ENCODE peak calls at places on chromosomes 13 and 19, in five cellular contexts. One of them, this sample, is unnamed.

GRCh38 chr13:97223711-97224461 is 1.8 kb downstream of the MBNL2 start:
- DNase-seq in heart left ventricle: peak
- DNase-seq in iris pigment epithelial cell: peak
- DNase-seq in fibroblast of lung: peak
- DNase-seq in AG10803: peak
- DNase-seq in this sample: peak

GRCh38 chr19:3154957-3155736 is 19.3 kb downstream of the GNA15 start:
- DNase-seq in heart left ventricle: peak
- DNase-seq in iris pigment epithelial cell: peak
- DNase-seq in fibroblast of lung: peak
- DNase-seq in AG10803: peak
- DNase-seq in this sample: peak

GRCh38 chr19:56760842-56761241 is 79.7 kb downstream of the PEG3 start:
- DNase-seq in heart left ventricle: no peak
- DNase-seq in iris pigment epithelial cell: no peak
- DNase-seq in fibroblast of lung: no peak
- DNase-seq in AG10803: no peak
- DNase-seq in this sample: no peak

GRCh38 chr13:51249254-51249653 is 27.1 kb downstream of the FAM124A start:
- DNase-seq in heart left ventricle: no peak
- DNase-seq in iris pigment epithelial cell: no peak
- DNase-seq in fibroblast of lung: peak
- DNase-seq in AG10803: no peak
- DNase-seq in this sample: no peak

GRCh38 chr13:51501592-51502205 is 48.9 kb upstream of the INTS6 start:
- DNase-seq in heart left ventricle: no peak
- DNase-seq in iris pigment epithelial cell: peak
- DNase-seq in fibroblast of lung: peak
- DNase-seq in AG10803: peak
- DNase-seq in this sample: peak

GRCh38 chr13:36965767-36966166 is 33.4 kb downstream of the ALG5 start:
- DNase-seq in heart left ventricle: no peak
- DNase-seq in iris pigment epithelial cell: peak
- DNase-seq in fibroblast of lung: peak
- DNase-seq in AG10803: peak
- DNase-seq in this sample: peak

GRCh38 chr19:34998777-34999497 is 1.2 kb upstream of the GRAMD1A start:
- DNase-seq in heart left ventricle: no peak
- DNase-seq in iris pigment epithelial cell: no peak
- DNase-seq in fibroblast of lung: no peak
- DNase-seq in AG10803: no peak
- DNase-seq in this sample: no peak

GRCh38 chr13:94550030-94550738 is 45.8 kb downstream of the TGDS start:
- DNase-seq in heart left ventricle: no peak
- DNase-seq in iris pigment epithelial cell: peak
- DNase-seq in fibroblast of lung: peak
- DNase-seq in AG10803: peak
- DNase-seq in this sample: peak

GRCh38 chr13:42832341-42833153 is 51.2 kb downstream of the FAM216B start:
- DNase-seq in heart left ventricle: no peak
- DNase-seq in iris pigment epithelial cell: peak
- DNase-seq in fibroblast of lung: peak
- DNase-seq in AG10803: peak
- DNase-seq in this sample: peak

GRCh38 chr13:41501281-41501680 is 43.9 kb downstream of the RGCC start:
- DNase-seq in heart left ventricle: no peak
- DNase-seq in iris pigment epithelial cell: no peak
- DNase-seq in fibroblast of lung: no peak
- DNase-seq in AG10803: no peak
- DNase-seq in this sample: no peak

GRCh38 chr19:11931513-11931912 is 6.6 kb downstream of the ZNF700 start:
- DNase-seq in heart left ventricle: no peak
- DNase-seq in iris pigment epithelial cell: no peak
- DNase-seq in fibroblast of lung: peak
- DNase-seq in AG10803: no peak
- DNase-seq in this sample: no peak

GRCh38 chr19:7395793-7396192 is 47.1 kb downstream of the ARHGEF18 start:
- DNase-seq in heart left ventricle: no peak
- DNase-seq in iris pigment epithelial cell: no peak
- DNase-seq in fibroblast of lung: no peak
- DNase-seq in AG10803: no peak
- DNase-seq in this sample: peak

GRCh38 chr19:16259385-16260159 is 61.9 kb downstream of the AP1M1 start:
- DNase-seq in heart left ventricle: no peak
- DNase-seq in iris pigment epithelial cell: no peak
- DNase-seq in fibroblast of lung: no peak
- DNase-seq in AG10803: no peak
- DNase-seq in this sample: no peak

GRCh38 chr13:49836516-49836915 is 44.0 kb upstream of the KPNA3 start:
- DNase-seq in heart left ventricle: no peak
- DNase-seq in iris pigment epithelial cell: no peak
- DNase-seq in fibroblast of lung: peak
- DNase-seq in AG10803: no peak
- DNase-seq in this sample: no peak

GRCh38 chr19:51702754-51703654 is 9.9 kb downstream of the SPACA6 start:
- DNase-seq in heart left ventricle: no peak
- DNase-seq in iris pigment epithelial cell: no peak
- DNase-seq in fibroblast of lung: no peak
- DNase-seq in AG10803: no peak
- DNase-seq in this sample: no peak

GRCh38 chr13:40589285-40590109 is 76.9 kb downstream of the FOXO1 start:
- DNase-seq in heart left ventricle: peak
- DNase-seq in iris pigment epithelial cell: peak
- DNase-seq in fibroblast of lung: peak
- DNase-seq in AG10803: peak
- DNase-seq in this sample: peak

GRCh38 chr19:11596156-11596555 is 1.1 kb upstream of the ZNF627 start:
- DNase-seq in heart left ventricle: no peak
- DNase-seq in iris pigment epithelial cell: no peak
- DNase-seq in fibroblast of lung: no peak
- DNase-seq in AG10803: no peak
- DNase-seq in this sample: no peak

GRCh38 chr19:38889803-38890202 is 9.6 kb downstream of the SIRT2 start:
- DNase-seq in heart left ventricle: no peak
- DNase-seq in iris pigment epithelial cell: no peak
- DNase-seq in fibroblast of lung: no peak
- DNase-seq in AG10803: no peak
- DNase-seq in this sample: no peak

GRCh38 chr13:63586467-63586866 is 2170.8 kb upstream of the PCDH20 start:
- DNase-seq in heart left ventricle: no peak
- DNase-seq in iris pigment epithelial cell: no peak
- DNase-seq in fibroblast of lung: no peak
- DNase-seq in AG10803: no peak
- DNase-seq in this sample: no peak

GRCh38 chr13:80586356-80586755 is 245.4 kb upstream of the SPRY2 start:
- DNase-seq in heart left ventricle: no peak
- DNase-seq in iris pigment epithelial cell: peak
- DNase-seq in fibroblast of lung: peak
- DNase-seq in AG10803: no peak
- DNase-seq in this sample: peak

GRCh38 chr13:101979825-101980224 is 422.0 kb downstream of the FGF14 start:
- DNase-seq in heart left ventricle: no peak
- DNase-seq in iris pigment epithelial cell: no peak
- DNase-seq in fibroblast of lung: no peak
- DNase-seq in AG10803: no peak
- DNase-seq in this sample: no peak

GRCh38 chr19:2101417-2102335 is 5.0 kb downstream of the IZUMO4 start:
- DNase-seq in heart left ventricle: no peak
- DNase-seq in iris pigment epithelial cell: no peak
- DNase-seq in fibroblast of lung: no peak
- DNase-seq in AG10803: no peak
- DNase-seq in this sample: no peak

GRCh38 chr19:22052644-22053013 is 345 bp downstream of the ZNF257 start:
- DNase-seq in heart left ventricle: peak
- DNase-seq in iris pigment epithelial cell: peak
- DNase-seq in fibroblast of lung: no peak
- DNase-seq in AG10803: peak
- DNase-seq in this sample: no peak

GRCh38 chr13:23500858-23501257 is 67.4 kb upstream of the SACS start:
- DNase-seq in heart left ventricle: no peak
- DNase-seq in iris pigment epithelial cell: peak
- DNase-seq in fibroblast of lung: peak
- DNase-seq in AG10803: peak
- DNase-seq in this sample: peak

GRCh38 chr13:110509478-110509926 is 52.0 kb downstream of the RAB20 start:
- DNase-seq in heart left ventricle: no peak
- DNase-seq in iris pigment epithelial cell: peak
- DNase-seq in fibroblast of lung: peak
- DNase-seq in AG10803: no peak
- DNase-seq in this sample: no peak

GRCh38 chr19:28436320-28436719 is 776.6 kb downstream of the UQCRFS1 start:
- DNase-seq in heart left ventricle: no peak
- DNase-seq in iris pigment epithelial cell: no peak
- DNase-seq in fibroblast of lung: no peak
- DNase-seq in AG10803: no peak
- DNase-seq in this sample: no peak

GRCh38 chr13:76189882-76190519 is 553.9 kb downstream of the LMO7 start:
- DNase-seq in heart left ventricle: no peak
- DNase-seq in iris pigment epithelial cell: no peak
- DNase-seq in fibroblast of lung: no peak
- DNase-seq in AG10803: no peak
- DNase-seq in this sample: no peak

GRCh38 chr19:15404780-15405211 is 14.0 kb downstream of the AKAP8L start:
- DNase-seq in heart left ventricle: no peak
- DNase-seq in iris pigment epithelial cell: no peak
- DNase-seq in fibroblast of lung: no peak
- DNase-seq in AG10803: no peak
- DNase-seq in this sample: no peak

GRCh38 chr13:78015782-78016181 is 97.2 kb upstream of the EDNRB start:
- DNase-seq in heart left ventricle: no peak
- DNase-seq in iris pigment epithelial cell: no peak
- DNase-seq in fibroblast of lung: no peak
- DNase-seq in AG10803: no peak
- DNase-seq in this sample: peak

GRCh38 chr13:28885191-28885590 is 65.1 kb downstream of the MTUS2 start:
- DNase-seq in heart left ventricle: no peak
- DNase-seq in iris pigment epithelial cell: no peak
- DNase-seq in fibroblast of lung: no peak
- DNase-seq in AG10803: no peak
- DNase-seq in this sample: no peak

GRCh38 chr13:26707122-26708006 is 53.2 kb downstream of the GPR12 start:
- DNase-seq in heart left ventricle: no peak
- DNase-seq in iris pigment epithelial cell: peak
- DNase-seq in fibroblast of lung: peak
- DNase-seq in AG10803: peak
- DNase-seq in this sample: peak

GRCh38 chr13:112431734-112432133 is 55.6 kb downstream of the SPACA7 start:
- DNase-seq in heart left ventricle: no peak
- DNase-seq in iris pigment epithelial cell: no peak
- DNase-seq in fibroblast of lung: no peak
- DNase-seq in AG10803: no peak
- DNase-seq in this sample: no peak

GRCh38 chr19:13935765-13936486 is 2.3 kb downstream of the PODNL1 start:
- DNase-seq in heart left ventricle: no peak
- DNase-seq in iris pigment epithelial cell: no peak
- DNase-seq in fibroblast of lung: no peak
- DNase-seq in AG10803: no peak
- DNase-seq in this sample: no peak

GRCh38 chr19:1410136-1410786 is 2.9 kb downstream of the DAZAP1 start:
- DNase-seq in heart left ventricle: no peak
- DNase-seq in iris pigment epithelial cell: peak
- DNase-seq in fibroblast of lung: peak
- DNase-seq in AG10803: peak
- DNase-seq in this sample: peak

GRCh38 chr19:42762782-42763181 is 2.7 kb downstream of the PSG8 start:
- DNase-seq in heart left ventricle: no peak
- DNase-seq in iris pigment epithelial cell: peak
- DNase-seq in fibroblast of lung: no peak
- DNase-seq in AG10803: no peak
- DNase-seq in this sample: no peak